ENCODE peak calls at places on chromosome 19, in eight cellular contexts. One of them, this sample, is unnamed.

GRCh38 chr19:45507864-45508680 is 793 bp downstream of the VASP start:
- DNase-seq in IMR-90: no peak
- DNase-seq in body of pancreas: peak
- DNase-seq in CD8-positive, alpha-beta T cell: no peak
- DNase-seq in PC-3: no peak
- DNase-seq in lung: no peak
- DNase-seq in H9: peak
- DNase-seq in CD4-positive, CD25-positive, alpha-beta regulatory T cell: peak
- DNase-seq in this sample: no peak

GRCh38 chr19:58261968-58262921 is 16.5 kb upstream of the ZNF8 start:
- DNase-seq in IMR-90: no peak
- DNase-seq in body of pancreas: no peak
- DNase-seq in CD8-positive, alpha-beta T cell: no peak
- DNase-seq in PC-3: peak
- DNase-seq in lung: no peak
- DNase-seq in H9: no peak
- DNase-seq in CD4-positive, CD25-positive, alpha-beta regulatory T cell: no peak
- DNase-seq in this sample: no peak

GRCh38 chr19:30217461-30217860 is 154.7 kb upstream of the ZNF536 start:
- DNase-seq in IMR-90: no peak
- DNase-seq in body of pancreas: no peak
- DNase-seq in CD8-positive, alpha-beta T cell: no peak
- DNase-seq in PC-3: no peak
- DNase-seq in lung: no peak
- DNase-seq in H9: no peak
- DNase-seq in CD4-positive, CD25-positive, alpha-beta regulatory T cell: no peak
- DNase-seq in this sample: no peak

GRCh38 chr19:41924151-41925145 is 3.8 kb downstream of the ERFL start:
- DNase-seq in IMR-90: no peak
- DNase-seq in body of pancreas: no peak
- DNase-seq in CD8-positive, alpha-beta T cell: no peak
- DNase-seq in PC-3: no peak
- DNase-seq in lung: no peak
- DNase-seq in H9: no peak
- DNase-seq in CD4-positive, CD25-positive, alpha-beta regulatory T cell: no peak
- DNase-seq in this sample: no peak

GRCh38 chr19:10544242-10544752 is 593 bp downstream of the ATG4D start:
- DNase-seq in IMR-90: no peak
- DNase-seq in body of pancreas: peak
- DNase-seq in CD8-positive, alpha-beta T cell: peak
- DNase-seq in PC-3: no peak
- DNase-seq in lung: peak
- DNase-seq in H9: no peak
- DNase-seq in CD4-positive, CD25-positive, alpha-beta regulatory T cell: peak
- DNase-seq in this sample: no peak

GRCh38 chr19:32397736-32398135 is 7.8 kb upstream of the DPY19L3 start:
- DNase-seq in IMR-90: peak
- DNase-seq in body of pancreas: no peak
- DNase-seq in CD8-positive, alpha-beta T cell: no peak
- DNase-seq in PC-3: peak
- DNase-seq in lung: no peak
- DNase-seq in H9: no peak
- DNase-seq in CD4-positive, CD25-positive, alpha-beta regulatory T cell: no peak
- DNase-seq in this sample: no peak

GRCh38 chr19:39252458-39252857 is 3.8 kb upstream of the IFNL4 start:
- DNase-seq in IMR-90: no peak
- DNase-seq in body of pancreas: no peak
- DNase-seq in CD8-positive, alpha-beta T cell: no peak
- DNase-seq in PC-3: no peak
- DNase-seq in lung: no peak
- DNase-seq in H9: no peak
- DNase-seq in CD4-positive, CD25-positive, alpha-beta regulatory T cell: no peak
- DNase-seq in this sample: no peak

GRCh38 chr19:29479941-29480340 is 45.9 kb upstream of the VSTM2B start:
- DNase-seq in IMR-90: no peak
- DNase-seq in body of pancreas: no peak
- DNase-seq in CD8-positive, alpha-beta T cell: peak
- DNase-seq in PC-3: no peak
- DNase-seq in lung: peak
- DNase-seq in H9: no peak
- DNase-seq in CD4-positive, CD25-positive, alpha-beta regulatory T cell: no peak
- DNase-seq in this sample: no peak

GRCh38 chr19:13008926-13009787 is 13.9 kb downstream of the NFIX start:
- DNase-seq in IMR-90: no peak
- DNase-seq in body of pancreas: no peak
- DNase-seq in CD8-positive, alpha-beta T cell: no peak
- DNase-seq in PC-3: peak
- DNase-seq in lung: no peak
- DNase-seq in H9: no peak
- DNase-seq in CD4-positive, CD25-positive, alpha-beta regulatory T cell: no peak
- DNase-seq in this sample: no peak

GRCh38 chr19:10760268-10760944 is 42.5 kb downstream of the DNM2 start:
- DNase-seq in IMR-90: no peak
- DNase-seq in body of pancreas: no peak
- DNase-seq in CD8-positive, alpha-beta T cell: no peak
- DNase-seq in PC-3: peak
- DNase-seq in lung: no peak
- DNase-seq in H9: no peak
- DNase-seq in CD4-positive, CD25-positive, alpha-beta regulatory T cell: peak
- DNase-seq in this sample: no peak

GRCh38 chr19:42152876-42153275 is 20.6 kb upstream of the POU2F2 start:
- DNase-seq in IMR-90: no peak
- DNase-seq in body of pancreas: no peak
- DNase-seq in CD8-positive, alpha-beta T cell: no peak
- DNase-seq in PC-3: no peak
- DNase-seq in lung: no peak
- DNase-seq in H9: no peak
- DNase-seq in CD4-positive, CD25-positive, alpha-beta regulatory T cell: no peak
- DNase-seq in this sample: no peak

GRCh38 chr19:31223805-31224534 is 125.3 kb downstream of the TSHZ3 start:
- DNase-seq in IMR-90: peak
- DNase-seq in body of pancreas: no peak
- DNase-seq in CD8-positive, alpha-beta T cell: no peak
- DNase-seq in PC-3: no peak
- DNase-seq in lung: no peak
- DNase-seq in H9: no peak
- DNase-seq in CD4-positive, CD25-positive, alpha-beta regulatory T cell: no peak
- DNase-seq in this sample: no peak

GRCh38 chr19:53612762-53613526 is 18.9 kb upstream of the DPRX start:
- DNase-seq in IMR-90: no peak
- DNase-seq in body of pancreas: no peak
- DNase-seq in CD8-positive, alpha-beta T cell: no peak
- DNase-seq in PC-3: peak
- DNase-seq in lung: no peak
- DNase-seq in H9: peak
- DNase-seq in CD4-positive, CD25-positive, alpha-beta regulatory T cell: no peak
- DNase-seq in this sample: no peak

DNA sequence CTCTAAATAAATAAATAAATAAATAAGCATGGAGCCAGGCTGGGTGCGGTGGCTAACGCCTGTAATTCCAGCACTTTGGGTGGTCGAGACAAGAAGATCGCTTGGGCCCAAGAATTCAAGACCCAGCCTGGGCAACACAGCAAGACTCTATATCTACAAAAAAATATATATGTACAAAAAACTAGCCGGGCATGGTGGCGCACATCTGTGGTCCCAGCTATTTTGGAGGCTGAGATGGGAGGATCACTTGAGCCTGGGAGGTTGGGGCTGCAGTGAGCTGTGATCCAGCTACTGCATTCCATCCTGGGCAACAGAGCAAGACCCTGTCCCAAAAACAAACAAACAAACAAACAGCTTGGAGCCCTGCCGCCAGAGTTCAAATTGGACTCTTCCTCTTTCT is 2.7 kb downstream of the ACTMAP start:
- DNase-seq in IMR-90: no peak
- DNase-seq in body of pancreas: no peak
- DNase-seq in CD8-positive, alpha-beta T cell: no peak
- DNase-seq in PC-3: no peak
- DNase-seq in lung: no peak
- DNase-seq in H9: no peak
- DNase-seq in CD4-positive, CD25-positive, alpha-beta regulatory T cell: no peak
- DNase-seq in this sample: no peak
- H3K27ac ChIP-seq in IMR-90: no peak
- H3K27ac ChIP-seq in body of pancreas: no peak
- H3K27ac ChIP-seq in CD8-positive, alpha-beta T cell: no peak
- H3K27ac ChIP-seq in PC-3: no peak
- H3K27ac ChIP-seq in lung: no peak
- H3K27ac ChIP-seq in H9: no peak
- H3K27ac ChIP-seq in CD4-positive, CD25-positive, alpha-beta regulatory T cell: no peak
- H3K27ac ChIP-seq in this sample: no peak

GRCh38 chr19:46620716-46621115 is 4.2 kb downstream of the PTGIR start:
- DNase-seq in IMR-90: peak
- DNase-seq in body of pancreas: no peak
- DNase-seq in CD8-positive, alpha-beta T cell: no peak
- DNase-seq in PC-3: no peak
- DNase-seq in lung: no peak
- DNase-seq in H9: no peak
- DNase-seq in CD4-positive, CD25-positive, alpha-beta regulatory T cell: no peak
- DNase-seq in this sample: no peak
- H3K27ac ChIP-seq in IMR-90: peak
- H3K27ac ChIP-seq in body of pancreas: no peak
- H3K27ac ChIP-seq in CD8-positive, alpha-beta T cell: no peak
- H3K27ac ChIP-seq in PC-3: no peak
- H3K27ac ChIP-seq in lung: no peak
- H3K27ac ChIP-seq in H9: no peak
- H3K27ac ChIP-seq in CD4-positive, CD25-positive, alpha-beta regulatory T cell: peak
- H3K27ac ChIP-seq in this sample: no peak

GRCh38 chr19:4035582-4035981 is 28.0 kb downstream of the PIAS4 start:
- DNase-seq in IMR-90: peak
- DNase-seq in body of pancreas: no peak
- DNase-seq in CD8-positive, alpha-beta T cell: no peak
- DNase-seq in PC-3: no peak
- DNase-seq in lung: no peak
- DNase-seq in H9: no peak
- DNase-seq in CD4-positive, CD25-positive, alpha-beta regulatory T cell: no peak
- DNase-seq in this sample: no peak
- H3K27ac ChIP-seq in IMR-90: no peak
- H3K27ac ChIP-seq in body of pancreas: no peak
- H3K27ac ChIP-seq in CD8-positive, alpha-beta T cell: no peak
- H3K27ac ChIP-seq in PC-3: no peak
- H3K27ac ChIP-seq in lung: no peak
- H3K27ac ChIP-seq in H9: no peak
- H3K27ac ChIP-seq in CD4-positive, CD25-positive, alpha-beta regulatory T cell: no peak
- H3K27ac ChIP-seq in this sample: peak

GRCh38 chr19:50501568-50502475 is 9.2 kb downstream of the JOSD2 start:
- DNase-seq in IMR-90: no peak
- DNase-seq in body of pancreas: no peak
- DNase-seq in CD8-positive, alpha-beta T cell: no peak
- DNase-seq in PC-3: no peak
- DNase-seq in lung: no peak
- DNase-seq in H9: no peak
- DNase-seq in CD4-positive, CD25-positive, alpha-beta regulatory T cell: no peak
- DNase-seq in this sample: no peak
- H3K27ac ChIP-seq in IMR-90: no peak
- H3K27ac ChIP-seq in body of pancreas: no peak
- H3K27ac ChIP-seq in CD8-positive, alpha-beta T cell: no peak
- H3K27ac ChIP-seq in PC-3: no peak
- H3K27ac ChIP-seq in lung: peak
- H3K27ac ChIP-seq in H9: no peak
- H3K27ac ChIP-seq in CD4-positive, CD25-positive, alpha-beta regulatory T cell: no peak
- H3K27ac ChIP-seq in this sample: no peak

GRCh38 chr19:14023404-14024235 is 4.3 kb upstream of the RLN3 start:
- DNase-seq in IMR-90: peak
- DNase-seq in body of pancreas: peak
- DNase-seq in CD8-positive, alpha-beta T cell: no peak
- DNase-seq in PC-3: peak
- DNase-seq in lung: peak
- DNase-seq in H9: peak
- DNase-seq in CD4-positive, CD25-positive, alpha-beta regulatory T cell: no peak
- DNase-seq in this sample: peak

GRCh38 chr19:14022469-14022868 is 5.5 kb upstream of the RLN3 start:
- DNase-seq in IMR-90: peak
- DNase-seq in body of pancreas: no peak
- DNase-seq in CD8-positive, alpha-beta T cell: no peak
- DNase-seq in PC-3: peak
- DNase-seq in lung: no peak
- DNase-seq in H9: no peak
- DNase-seq in CD4-positive, CD25-positive, alpha-beta regulatory T cell: no peak
- DNase-seq in this sample: no peak

GRCh38 chr19:14015454-14016035 is 9.4 kb upstream of the RFX1 start:
- DNase-seq in IMR-90: no peak
- DNase-seq in body of pancreas: no peak
- DNase-seq in CD8-positive, alpha-beta T cell: no peak
- DNase-seq in PC-3: no peak
- DNase-seq in lung: no peak
- DNase-seq in H9: no peak
- DNase-seq in CD4-positive, CD25-positive, alpha-beta regulatory T cell: no peak
- DNase-seq in this sample: no peak

GRCh38 chr19:14019100-14019499 is 8.8 kb upstream of the RLN3 start:
- DNase-seq in IMR-90: no peak
- DNase-seq in body of pancreas: no peak
- DNase-seq in CD8-positive, alpha-beta T cell: no peak
- DNase-seq in PC-3: no peak
- DNase-seq in lung: no peak
- DNase-seq in H9: no peak
- DNase-seq in CD4-positive, CD25-positive, alpha-beta regulatory T cell: no peak
- DNase-seq in this sample: no peak

GRCh38 chr19:14021474-14021873 is 6.5 kb upstream of the RLN3 start:
- DNase-seq in IMR-90: no peak
- DNase-seq in body of pancreas: no peak
- DNase-seq in CD8-positive, alpha-beta T cell: no peak
- DNase-seq in PC-3: no peak
- DNase-seq in lung: no peak
- DNase-seq in H9: peak
- DNase-seq in CD4-positive, CD25-positive, alpha-beta regulatory T cell: no peak
- DNase-seq in this sample: no peak
- H3K27ac ChIP-seq in IMR-90: no peak
- H3K27ac ChIP-seq in body of pancreas: no peak
- H3K27ac ChIP-seq in CD8-positive, alpha-beta T cell: no peak
- H3K27ac ChIP-seq in PC-3: no peak
- H3K27ac ChIP-seq in lung: no peak
- H3K27ac ChIP-seq in H9: no peak
- H3K27ac ChIP-seq in CD4-positive, CD25-positive, alpha-beta regulatory T cell: no peak
- H3K27ac ChIP-seq in this sample: no peak

DNA sequence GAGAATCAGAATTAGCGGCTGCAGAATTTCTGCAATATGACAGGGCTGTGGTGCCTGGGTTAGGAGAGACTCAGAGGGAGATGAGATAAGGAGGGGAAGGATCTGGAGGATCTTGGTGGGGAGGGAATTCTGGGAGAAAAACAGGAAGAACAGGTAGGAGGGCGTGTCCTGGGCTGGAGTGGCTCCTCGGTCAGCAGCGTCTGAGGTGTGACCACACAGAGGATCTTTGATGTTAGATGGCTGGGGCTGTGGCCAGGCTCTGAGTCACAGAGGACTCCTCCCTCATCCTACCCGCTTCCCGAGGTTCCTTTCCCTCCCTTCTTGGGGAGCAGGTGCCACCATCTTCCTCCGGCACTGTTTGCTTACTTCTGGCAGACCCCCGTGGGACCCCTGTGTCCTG is 6.4 kb upstream of the KLK6 start:
- DNase-seq in IMR-90: no peak
- DNase-seq in body of pancreas: no peak
- DNase-seq in CD8-positive, alpha-beta T cell: no peak
- DNase-seq in PC-3: peak
- DNase-seq in lung: peak
- DNase-seq in H9: peak
- DNase-seq in CD4-positive, CD25-positive, alpha-beta regulatory T cell: no peak
- DNase-seq in this sample: peak
- H3K27ac ChIP-seq in IMR-90: no peak
- H3K27ac ChIP-seq in body of pancreas: no peak
- H3K27ac ChIP-seq in CD8-positive, alpha-beta T cell: no peak
- H3K27ac ChIP-seq in PC-3: peak
- H3K27ac ChIP-seq in lung: no peak
- H3K27ac ChIP-seq in H9: no peak
- H3K27ac ChIP-seq in CD4-positive, CD25-positive, alpha-beta regulatory T cell: no peak
- H3K27ac ChIP-seq in this sample: no peak

GRCh38 chr19:17105548-17105947 is 30.0 kb downstream of the MYO9B start:
- DNase-seq in IMR-90: no peak
- DNase-seq in body of pancreas: no peak
- DNase-seq in CD8-positive, alpha-beta T cell: no peak
- DNase-seq in PC-3: no peak
- DNase-seq in lung: no peak
- DNase-seq in H9: no peak
- DNase-seq in CD4-positive, CD25-positive, alpha-beta regulatory T cell: no peak
- DNase-seq in this sample: no peak
- H3K27ac ChIP-seq in IMR-90: no peak
- H3K27ac ChIP-seq in body of pancreas: no peak
- H3K27ac ChIP-seq in CD8-positive, alpha-beta T cell: no peak
- H3K27ac ChIP-seq in PC-3: no peak
- H3K27ac ChIP-seq in lung: no peak
- H3K27ac ChIP-seq in H9: no peak
- H3K27ac ChIP-seq in CD4-positive, CD25-positive, alpha-beta regulatory T cell: no peak
- H3K27ac ChIP-seq in this sample: peak